ENCODE peak calls at places on chromosomes 6 and 20, in eight cellular contexts. N is hepatocyte, U is stomach, I is IMR-90, A is ascending aorta, S is sigmoid colon, T is GM12878, B is lower lobe of right lung. Z is an unnamed sample.

GRCh38 chr6:35489995-35490791 is 6.7 kb downstream of the TEAD3 start:
- DNase-seq in N (peak), U (no peak), I (peak), A (peak), S (peak), T (no peak), B (peak), Z (peak)

GRCh38 chr6:138499303-138499991 is at the start of gene NHSL1:
- DNase-seq in N (peak), U (no peak), I (peak), A (no peak), S (no peak), T (peak), B (no peak), Z (no peak)

GRCh38 chr6:25639653-25640052 is 12.4 kb upstream of the SCGN start:
- DNase-seq in N (no peak), U (no peak), I (no peak), A (no peak), S (no peak), T (no peak), B (no peak), Z (no peak)

GRCh38 chr6:42970859-42971612 is 7.9 kb downstream of the PEX6 start:
- DNase-seq in N (no peak), U (no peak), I (peak), A (no peak), S (no peak), T (no peak), B (no peak), Z (no peak)

GRCh38 chr6:53282741-53283140 is 66.0 kb downstream of the ELOVL5 start:
- DNase-seq in N (no peak), U (no peak), I (no peak), A (no peak), S (no peak), T (no peak), B (no peak), Z (no peak)

GRCh38 chr6:34391711-34392496 is 565 bp downstream of the NUDT3 start:
- DNase-seq in N (peak), U (peak), I (peak), A (no peak), S (peak), T (no peak), B (peak), Z (peak)

GRCh38 chr6:157659536-157660271 is 163.3 kb upstream of the SNX9 start:
- DNase-seq in N (no peak), U (no peak), I (no peak), A (no peak), S (no peak), T (no peak), B (no peak), Z (no peak)

GRCh38 chr20:8583209-8584106 is 451.4 kb downstream of the PLCB1 start:
- DNase-seq in N (peak), U (no peak), I (peak), A (no peak), S (no peak), T (no peak), B (no peak), Z (peak)

GRCh38 chr6:68575765-68576439 is 59.2 kb upstream of the ADGRB3 start:
- DNase-seq in N (peak), U (no peak), I (no peak), A (no peak), S (peak), T (no peak), B (peak), Z (no peak)

GRCh38 chr6:169725270-169726048 is 1.2 kb upstream of the PHF10 start:
- DNase-seq in N (peak), U (peak), I (peak), A (no peak), S (peak), T (no peak), B (peak), Z (peak)

GRCh38 chr20:20720158-20720557 is 7.7 kb upstream of the RALGAPA2 start:
- DNase-seq in N (no peak), U (no peak), I (no peak), A (no peak), S (no peak), T (no peak), B (no peak), Z (no peak)

GRCh38 chr6:126268087-126268486 is 71.8 kb upstream of the CENPW start:
- DNase-seq in N (no peak), U (no peak), I (no peak), A (no peak), S (no peak), T (peak), B (no peak), Z (no peak)

GRCh38 chr6:55955684-55956083 is 80.3 kb upstream of the BMP5 start:
- DNase-seq in N (no peak), U (no peak), I (no peak), A (no peak), S (no peak), T (no peak), B (no peak), Z (no peak)

GRCh38 chr20:43028470-43028869 is 161.2 kb downstream of the PTPRT start:
- DNase-seq in N (no peak), U (no peak), I (no peak), A (no peak), S (no peak), T (no peak), B (no peak), Z (no peak)

GRCh38 chr6:119162134-119162761 is 83.8 kb upstream of the FAM184A start:
- DNase-seq in N (no peak), U (no peak), I (no peak), A (no peak), S (no peak), T (no peak), B (no peak), Z (no peak)

GRCh38 chr6:91761621-91762020 is 1174.7 kb upstream of the MAP3K7 start:
- DNase-seq in N (peak), U (no peak), I (no peak), A (no peak), S (no peak), T (no peak), B (no peak), Z (no peak)

GRCh38 chr6:120805267-120805666 is 529.0 kb downstream of the TBC1D32 start:
- DNase-seq in N (no peak), U (no peak), I (no peak), A (no peak), S (no peak), T (no peak), B (no peak), Z (peak)

GRCh38 chr20:10556519-10557083 is 117.2 kb downstream of the JAG1 start:
- DNase-seq in N (no peak), U (no peak), I (no peak), A (no peak), S (no peak), T (no peak), B (no peak), Z (no peak)

GRCh38 chr20:45925821-45926506 is 8.5 kb upstream of the PCIF1 start:
- DNase-seq in N (no peak), U (no peak), I (no peak), A (no peak), S (no peak), T (no peak), B (no peak), Z (no peak)

GRCh38 chr6:139982652-139983051 is 608.2 kb upstream of the CITED2 start:
- DNase-seq in N (no peak), U (no peak), I (peak), A (no peak), S (no peak), T (no peak), B (no peak), Z (peak)

GRCh38 chr20:51497542-51498467 is 44.7 kb downstream of the NFATC2 start:
- DNase-seq in N (no peak), U (no peak), I (peak), A (no peak), S (no peak), T (peak), B (peak), Z (peak)

GRCh38 chr20:62167474-62167873 is 15.4 kb upstream of the MTG2 start:
- DNase-seq in N (no peak), U (no peak), I (no peak), A (no peak), S (no peak), T (no peak), B (no peak), Z (no peak)

GRCh38 chr20:3710027-3710426 is 2.4 kb downstream of the SIGLEC1 start:
- DNase-seq in N (no peak), U (no peak), I (no peak), A (no peak), S (no peak), T (no peak), B (peak), Z (no peak)

GRCh38 chr20:48052492-48052870 is 267.2 kb upstream of the SULF2 start:
- DNase-seq in N (peak), U (no peak), I (no peak), A (no peak), S (no peak), T (no peak), B (no peak), Z (no peak)

GRCh38 chr20:48203252-48203651 is 418.0 kb upstream of the SULF2 start:
- DNase-seq in N (no peak), U (no peak), I (no peak), A (no peak), S (no peak), T (no peak), B (no peak), Z (no peak)

GRCh38 chr6:159720708-159721107 is 6.6 kb upstream of the WTAP start:
- DNase-seq in N (peak), U (no peak), I (no peak), A (no peak), S (no peak), T (no peak), B (no peak), Z (peak)

DNA sequence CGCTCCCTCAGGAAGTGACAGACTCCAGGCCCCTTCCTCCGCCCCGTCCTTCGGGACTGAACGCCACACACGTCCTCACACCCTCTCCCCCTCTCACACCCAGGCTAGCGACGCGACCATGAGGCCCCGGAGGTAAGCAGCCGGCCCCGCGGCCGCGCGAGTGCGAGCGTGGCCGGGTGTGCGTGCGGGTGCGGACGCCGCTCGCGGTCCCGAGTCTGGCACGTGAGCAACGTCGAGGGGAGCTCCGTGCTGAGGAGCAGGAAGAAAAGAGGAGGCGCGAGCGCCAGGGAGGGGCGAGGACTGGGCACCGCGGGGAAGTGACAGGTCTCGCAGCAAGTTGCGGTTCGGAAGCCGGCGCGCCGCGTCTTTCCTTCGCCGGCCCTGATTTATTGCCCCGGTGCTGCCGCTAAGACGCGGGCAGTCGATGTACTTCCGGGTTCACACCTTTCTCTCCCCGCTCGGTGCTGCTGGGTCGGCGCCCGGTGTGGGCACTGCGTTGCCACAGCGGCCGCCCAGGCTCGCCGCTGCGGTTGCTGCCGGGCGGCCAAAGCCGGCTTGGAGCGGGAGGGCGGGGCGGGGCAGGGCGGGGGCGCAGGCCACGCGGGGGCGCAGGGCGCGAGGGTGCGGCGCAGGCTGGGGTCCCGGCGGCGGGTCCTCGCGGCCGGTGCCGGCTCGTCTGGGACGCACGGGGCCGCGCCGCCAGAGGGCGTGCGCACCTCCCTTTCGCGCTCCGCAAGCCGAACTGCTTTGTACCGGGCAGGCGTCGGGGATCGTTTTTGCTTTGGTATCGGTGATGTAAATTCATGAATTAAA is 15.8 kb upstream of the LIN28B start:
- DNase-seq in N (peak), U (no peak), I (peak), A (no peak), S (no peak), T (no peak), B (peak), Z (peak)
- H3K4me3 ChIP-seq in N (peak), U (peak), I (peak), A (peak), S (peak), T (no peak), B (peak), Z (peak)

GRCh38 chr20:32140603-32141002 is 31.1 kb downstream of the TM9SF4 start:
- DNase-seq in N (no peak), U (no peak), I (no peak), A (no peak), S (peak), T (no peak), B (no peak), Z (no peak)
- TF ChIP-seq CTCF in N (no peak), U (no peak), I (no peak), A (no peak), S (no peak), T (no peak), B (no peak), Z (no peak)

GRCh38 chr6:133159269-133159795 is 81.8 kb upstream of the EYA4 start:
- DNase-seq in N (no peak), U (no peak), I (peak), A (no peak), S (no peak), T (no peak), B (no peak), Z (no peak)
- H3K4me3 ChIP-seq in N (no peak), U (no peak), I (no peak), A (no peak), S (no peak), T (no peak), B (no peak), Z (no peak)

GRCh38 chr20:2234788-2235187 is 61.0 kb upstream of the TGM3 start:
- DNase-seq in N (no peak), U (no peak), I (no peak), A (no peak), S (no peak), T (no peak), B (no peak), Z (peak)
- TF ChIP-seq CTCF in N (no peak), U (no peak), I (no peak), A (no peak), S (no peak), T (no peak), B (no peak), Z (no peak)

GRCh38 chr20:22402550-22402949 is 181.8 kb downstream of the FOXA2 start:
- DNase-seq in N (no peak), U (no peak), I (no peak), A (no peak), S (no peak), T (no peak), B (no peak), Z (no peak)

GRCh38 chr20:22404609-22405170 is 179.7 kb downstream of the FOXA2 start:
- DNase-seq in N (no peak), U (no peak), I (no peak), A (no peak), S (no peak), T (no peak), B (no peak), Z (peak)

GRCh38 chr20:22400440-22400839 is 183.9 kb downstream of the FOXA2 start:
- DNase-seq in N (no peak), U (no peak), I (no peak), A (no peak), S (no peak), T (no peak), B (no peak), Z (no peak)

GRCh38 chr20:22403860-22404608 is 180.3 kb downstream of the FOXA2 start:
- DNase-seq in N (peak), U (no peak), I (no peak), A (no peak), S (no peak), T (no peak), B (peak), Z (no peak)

GRCh38 chr20:22402990-22403859 is 181.1 kb downstream of the FOXA2 start:
- DNase-seq in N (peak), U (no peak), I (no peak), A (no peak), S (no peak), T (no peak), B (no peak), Z (no peak)
- H3K4me3 ChIP-seq in N (peak), U (peak), I (no peak), A (peak), S (peak), T (peak), B (peak), Z (peak)

GRCh38 chr20:34062651-34063482 is 49.2 kb downstream of the EIF2S2 start:
- DNase-seq in N (no peak), U (no peak), I (peak), A (no peak), S (no peak), T (no peak), B (no peak), Z (peak)
- TF ChIP-seq CTCF in N (no peak), U (no peak), I (no peak), A (no peak), S (no peak), T (no peak), B (no peak), Z (no peak)

DNA sequence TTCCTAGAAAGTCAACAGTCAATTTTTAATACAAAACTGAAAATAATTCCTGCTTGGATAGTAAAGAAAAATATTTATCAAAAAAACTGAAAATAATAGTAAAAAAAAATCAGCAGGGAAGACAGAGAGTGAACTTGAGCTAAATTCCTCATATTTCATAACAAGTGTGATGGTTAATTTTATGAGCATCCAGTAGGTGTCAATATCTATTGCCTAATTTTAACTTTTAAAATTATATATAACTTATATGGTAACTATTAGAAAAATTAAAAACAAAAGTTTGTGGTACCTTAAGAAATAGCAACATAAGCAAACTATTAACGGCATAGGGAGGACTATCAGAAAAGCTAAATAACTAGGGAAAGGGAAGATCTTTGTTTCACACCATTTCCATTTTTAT is 2.1 kb downstream of the EPM2A start:
- DNase-seq in N (no peak), U (no peak), I (no peak), A (no peak), S (no peak), T (no peak), B (no peak), Z (no peak)
- H3K4me3 ChIP-seq in N (no peak), U (no peak), I (no peak), A (no peak), S (peak), T (no peak), B (no peak), Z (no peak)

GRCh38 chr6:148238713-148239112 is 103.9 kb upstream of the SASH1 start:
- DNase-seq in N (no peak), U (no peak), I (no peak), A (no peak), S (no peak), T (no peak), B (no peak), Z (no peak)

GRCh38 chr6:148240866-148241477 is 101.7 kb upstream of the SASH1 start:
- DNase-seq in N (no peak), U (no peak), I (peak), A (no peak), S (no peak), T (no peak), B (no peak), Z (peak)

GRCh38 chr6:148240463-148240845 is 102.2 kb upstream of the SASH1 start:
- DNase-seq in N (no peak), U (no peak), I (peak), A (no peak), S (no peak), T (no peak), B (no peak), Z (peak)

GRCh38 chr6:148239215-148239614 is 103.4 kb upstream of the SASH1 start:
- DNase-seq in N (no peak), U (peak), I (no peak), A (no peak), S (no peak), T (no peak), B (no peak), Z (no peak)

GRCh38 chr6:148239777-148240462 is 102.7 kb upstream of the SASH1 start:
- DNase-seq in N (no peak), U (no peak), I (no peak), A (no peak), S (no peak), T (no peak), B (no peak), Z (peak)
- TF ChIP-seq CTCF in N (no peak), U (no peak), I (no peak), A (no peak), S (no peak), T (no peak), B (no peak), Z (no peak)

DNA sequence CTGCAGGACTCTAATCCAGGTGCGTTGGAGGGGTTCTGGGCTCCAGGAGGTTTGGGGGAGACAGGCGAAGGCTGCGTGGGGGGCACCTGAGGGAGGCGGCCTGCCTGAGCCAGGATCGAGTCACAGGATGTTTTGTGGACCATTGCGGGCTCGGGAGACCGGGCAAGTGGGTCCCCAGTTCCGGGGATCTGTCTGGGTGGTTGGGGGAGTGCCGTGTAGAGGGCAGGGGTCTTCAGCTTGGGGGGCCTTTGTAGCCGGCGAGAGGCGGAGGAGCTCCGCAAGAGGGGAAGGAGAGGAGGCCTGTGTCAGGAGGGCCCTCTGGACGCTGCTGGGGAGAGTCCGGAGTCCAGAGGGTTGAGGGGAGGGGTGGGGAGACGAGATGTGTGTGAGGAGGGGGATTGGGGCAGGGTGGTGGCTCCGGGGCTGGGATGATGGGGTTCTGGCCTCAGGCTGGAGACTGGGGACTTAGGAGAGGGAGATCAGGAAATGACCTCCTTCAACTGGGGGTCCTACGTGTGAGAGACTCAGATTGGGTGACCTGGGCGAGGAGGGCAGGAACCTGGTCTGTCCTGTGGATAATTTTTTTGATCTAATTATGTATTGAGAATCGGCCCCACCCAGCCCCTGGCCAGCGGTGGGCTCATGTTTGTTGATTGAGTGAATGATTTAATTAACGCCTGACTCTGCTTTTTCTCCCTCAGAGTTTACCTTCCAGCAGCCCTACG is 505 bp downstream of the SNAI1 start:
- DNase-seq in N (no peak), U (no peak), I (no peak), A (no peak), S (no peak), T (no peak), B (no peak), Z (peak)
- H3K4me3 ChIP-seq in N (peak), U (peak), I (peak), A (peak), S (peak), T (peak), B (peak), Z (peak)